ENCODE peak calls at places on chromosomes 2 and 18, in seven cellular contexts. Z, C, H, R, N, L and Q are unnamed samples.

GRCh38 chr18:8607776-8608682 is 1.2 kb upstream of the RAB12 start:
- DNase-seq in C (no peak), N (no peak), L (no peak), R (no peak), Z (peak; percentile 21), H (peak; percentile 80), Q (no peak)

GRCh38 chr2:218607436-218608115 is at the start of gene PLCD4:
- DNase-seq in H (peak; percentile 66), C (peak; percentile 88), Z (peak; percentile 27), R (no peak), L (peak; percentile 5), N (peak; percentile 15), Q (peak; percentile 68)

GRCh38 chr2:60479226-60480088 is 74.0 kb downstream of the BCL11A start:
- DNase-seq in L (no peak), R (no peak), Z (no peak), N (no peak), C (no peak), H (no peak), Q (no peak)

GRCh38 chr18:11488175-11488574 is 121.2 kb upstream of the SLC35G4 start:
- DNase-seq in N (no peak), Z (no peak), H (peak; percentile 89), C (no peak), L (no peak), R (no peak), Q (no peak)

GRCh38 chr2:105802587-105802986 is 57.9 kb downstream of the NCK2 start:
- DNase-seq in R (no peak), Z (no peak), H (no peak), N (no peak), C (no peak), L (no peak), Q (no peak)

GRCh38 chr2:215084080-215084479 is 54.3 kb downstream of the ABCA12 start:
- DNase-seq in C (no peak), R (no peak), H (no peak), Z (no peak), L (no peak), N (no peak), Q (no peak)

GRCh38 chr2:182866095-182866460 is 359 bp downstream of the FRZB start:
- DNase-seq in N (peak; percentile 30), R (peak; percentile 12), L (no peak), C (no peak), H (peak; percentile 25), Z (no peak), Q (no peak)

GRCh38 chr2:113324684-113325160 is 46.0 kb upstream of the PAX8 start:
- DNase-seq in N (peak; percentile 82), L (peak; percentile 71), Z (peak; percentile 13), C (peak; percentile 59), H (peak; percentile 64), R (peak; percentile 52), Q (no peak)

GRCh38 chr2:174841931-174842330 is 77.7 kb upstream of the CHRNA1 start:
- DNase-seq in H (no peak), Z (no peak), R (no peak), C (no peak), N (no peak), L (no peak), Q (no peak)

GRCh38 chr2:119255760-119256573 is 32.3 kb downstream of the STEAP3 start:
- DNase-seq in N (no peak), C (peak; percentile 93), L (no peak), H (peak; percentile 97), R (no peak), Z (peak; percentile 90), Q (peak; percentile 78)

GRCh38 chr2:201270293-201271001 is 10.1 kb downstream of the CASP8 start:
- DNase-seq in Z (no peak), C (no peak), R (no peak), L (no peak), N (no peak), H (no peak), Q (no peak)
- TF ChIP-seq CTCF in Z (no peak), C (peak; percentile 58), R (no peak), L (no peak), N (no peak), H (peak; percentile 23), Q (no peak)

GRCh38 chr2:227933891-227934290 is 62.5 kb downstream of the DAW1 start:
- DNase-seq in L (no peak), C (no peak), N (no peak), H (no peak), R (no peak), Z (no peak), Q (no peak)

GRCh38 chr2:227942021-227942420 is 70.6 kb downstream of the DAW1 start:
- DNase-seq in N (no peak), Z (no peak), L (no peak), H (peak; percentile 11), R (no peak), C (no peak), Q (no peak)

GRCh38 chr2:227939271-227940027 is 68.0 kb downstream of the DAW1 start:
- DNase-seq in L (peak; percentile 45), Z (no peak), C (peak; percentile 27), H (peak; percentile 78), N (peak; percentile 43), R (no peak), Q (no peak)
- TF ChIP-seq CTCF in L (peak; percentile 59), Z (peak; percentile 49), C (peak; percentile 74), H (peak; percentile 79), N (peak; percentile 55), R (peak; percentile 49), Q (peak; percentile 34)

GRCh38 chr18:3055861-3056260 is 42.9 kb upstream of the LPIN2 start:
- DNase-seq in C (no peak), N (no peak), L (no peak), H (peak; percentile 38), R (no peak), Z (no peak), Q (no peak)
- TF ChIP-seq CTCF in C (no peak), N (no peak), L (no peak), H (no peak), R (no peak), Z (no peak), Q (no peak)

GRCh38 chr2:42492691-42493467 is 903 bp downstream of the KCNG3 start:
- DNase-seq in Z (no peak), N (peak; percentile 57), H (peak; percentile 18), R (peak; percentile 16), C (no peak), L (no peak), Q (no peak)

GRCh38 chr2:42495234-42495581 is 1.4 kb upstream of the KCNG3 start:
- DNase-seq in C (no peak), R (no peak), L (no peak), N (no peak), H (no peak), Z (no peak), Q (no peak)

GRCh38 chr2:42494434-42495233 is 852 bp upstream of the KCNG3 start:
- DNase-seq in Z (peak; percentile 33), R (peak; percentile 74), N (peak; percentile 82), C (peak; percentile 58), H (peak; percentile 87), L (peak; percentile 88), Q (peak; percentile 30)

GRCh38 chr2:42493468-42493884 is 306 bp downstream of the KCNG3 start:
- DNase-seq in H (no peak), Z (no peak), L (no peak), N (no peak), C (no peak), R (no peak), Q (no peak)

GRCh38 chr2:42493885-42494433 is at the start of gene KCNG3:
- DNase-seq in R (peak; percentile 68), Z (no peak), C (no peak), L (peak; percentile 82), N (peak; percentile 88), H (peak; percentile 50), Q (no peak)
- TF ChIP-seq CTCF in R (no peak), Z (no peak), C (no peak), L (no peak), N (no peak), H (no peak), Q (no peak)